ENCODE peak calls at places on chromosomes 13 and 19, in eight cellular contexts. T is MM.1S, F is SK-N-SH, Z is GM23338, M is GM23248, Q is neural progenitor cell, Y is PC-3, A is HCT116. P is an unnamed sample. For H3K79me2, the result is how much of the 10 kb centered on the place peaks cover.

GRCh38 chr19:398719-399118 is 10.2 kb downstream of the C2CD4C start:
- DNase-seq in T (no peak), F (no peak), Z (no peak), M (no peak), Q (no peak), Y (no peak), A (no peak), P (no peak)

GRCh38 chr13:50845211-50845610 is 1.7 kb upstream of the DLEU7 start:
- DNase-seq in T (no peak), F (no peak), Z (no peak), M (no peak), Q (no peak), Y (no peak), A (no peak), P (no peak)

GRCh38 chr13:42272115-42272756 is at the start of gene AKAP11:
- DNase-seq in T (no peak), F (no peak), Z (peak), M (peak), Q (peak), Y (peak), A (no peak), P (peak)

GRCh38 chr19:46863818-46864629 is 3.2 kb downstream of the ARHGAP35 start:
- DNase-seq in T (no peak), F (peak), Z (peak), M (peak), Q (peak), Y (peak), A (no peak), P (no peak)

GRCh38 chr13:41274881-41275280 is 11.5 kb upstream of the MTRF1 start:
- DNase-seq in T (no peak), F (no peak), Z (no peak), M (peak), Q (no peak), Y (no peak), A (no peak), P (no peak)

GRCh38 chr19:4524808-4525562 is 6.7 kb upstream of the PLIN4 start:
- DNase-seq in T (peak), F (peak), Z (peak), M (peak), Q (peak), Y (peak), A (peak), P (peak)

GRCh38 chr19:8307400-8307964 is 676 bp downstream of the CD320 start:
- DNase-seq in T (peak), F (peak), Z (peak), M (peak), Q (peak), Y (peak), A (no peak), P (no peak)

GRCh38 chr13:42990147-42990990 is 1.7 kb downstream of the EPSTI1 start:
- DNase-seq in T (peak), F (peak), Z (no peak), M (peak), Q (no peak), Y (no peak), A (no peak), P (peak)

GRCh38 chr19:17153996-17154395 is 61.2 kb upstream of the USE1 start:
- DNase-seq in T (no peak), F (no peak), Z (no peak), M (no peak), Q (no peak), Y (no peak), A (no peak), P (no peak)

GRCh38 chr13:110813646-110814624 is 100.4 kb downstream of the ING1 start:
- DNase-seq in T (no peak), F (no peak), Z (no peak), M (no peak), Q (no peak), Y (no peak), A (no peak), P (no peak)

GRCh38 chr13:95603887-95604533 is 40.5 kb downstream of the DZIP1 start:
- DNase-seq in T (no peak), F (no peak), Z (no peak), M (peak), Q (no peak), Y (peak), A (no peak), P (peak)

GRCh38 chr13:45196622-45197021 is 4.2 kb downstream of the KCTD4 start:
- DNase-seq in T (peak), F (no peak), Z (no peak), M (peak), Q (no peak), Y (peak), A (no peak), P (no peak)

GRCh38 chr13:25806304-25806974 is 245.4 kb downstream of the SHISA2 start:
- DNase-seq in T (peak), F (no peak), Z (no peak), M (no peak), Q (no peak), Y (peak), A (no peak), P (no peak)

GRCh38 chr19:39038098-39038497 is 5.7 kb upstream of the FBXO27 start:
- DNase-seq in T (no peak), F (peak), Z (peak), M (peak), Q (peak), Y (peak), A (peak), P (peak)

GRCh38 chr13:113342820-113343691 is 20.9 kb downstream of the GRTP1 start:
- DNase-seq in T (no peak), F (no peak), Z (no peak), M (no peak), Q (no peak), Y (no peak), A (no peak), P (no peak)

GRCh38 chr13:99376132-99376531 is 68.9 kb upstream of the GPR183 start:
- DNase-seq in T (no peak), F (no peak), Z (no peak), M (no peak), Q (no peak), Y (no peak), A (no peak), P (no peak)

GRCh38 chr13:31119966-31120733 is 41.6 kb downstream of the HSPH1 start:
- DNase-seq in T (no peak), F (no peak), Z (peak), M (no peak), Q (no peak), Y (no peak), A (no peak), P (no peak)

GRCh38 chr13:50928609-50929274 is 19.2 kb downstream of the RNASEH2B start:
- DNase-seq in T (no peak), F (no peak), Z (no peak), M (no peak), Q (no peak), Y (no peak), A (no peak), P (no peak)

GRCh38 chr19:13430790-13431582 is 75.3 kb downstream of the CACNA1A start:
- DNase-seq in T (peak), F (peak), Z (peak), M (peak), Q (peak), Y (peak), A (peak), P (peak)

GRCh38 chr13:53800011-53800410 is 771.4 kb downstream of the OLFM4 start:
- DNase-seq in T (no peak), F (no peak), Z (no peak), M (no peak), Q (no peak), Y (no peak), A (no peak), P (no peak)

GRCh38 chr13:80341098-80341701 is at the start of gene SPRY2:
- DNase-seq in T (peak), F (peak), Z (peak), M (peak), Q (peak), Y (peak), A (peak), P (peak)

DNA sequence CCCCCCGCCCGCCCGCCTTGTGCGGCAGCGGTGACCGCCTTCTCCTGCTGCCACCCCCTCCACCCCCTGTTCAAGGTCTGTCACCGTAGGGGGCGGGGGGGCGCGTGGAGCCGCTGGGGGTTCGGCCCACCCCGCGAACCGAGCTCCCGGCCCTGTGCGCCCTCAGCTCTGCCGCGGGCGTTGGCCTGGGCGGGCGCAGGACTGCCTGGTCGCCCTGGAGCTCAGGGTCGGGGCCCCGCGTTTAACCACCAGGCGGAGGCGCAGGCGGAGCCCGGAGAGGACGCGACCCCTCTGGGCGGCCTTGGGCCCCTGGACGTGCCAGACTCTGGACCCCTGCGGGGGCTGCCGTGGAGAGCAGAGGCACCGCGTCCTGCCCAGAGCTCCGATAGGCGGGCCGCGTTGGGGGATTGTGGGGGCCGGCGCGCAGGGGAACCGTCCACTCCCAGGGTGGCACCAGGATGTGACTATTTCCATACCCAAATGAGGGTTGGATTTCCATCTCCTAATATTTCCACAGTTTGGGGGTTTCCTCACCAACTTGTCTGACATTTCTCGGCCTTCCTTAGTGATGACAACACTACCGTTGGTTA is 13.0 kb upstream of the USP29 start:
- DNase-seq in T (no peak), F (peak), Z (peak), M (no peak), Q (no peak), Y (no peak), A (no peak), P (no peak)
- H3K4me3 ChIP-seq in T (no peak), F (no peak), Z (peak), M (no peak), Q (no peak), Y (no peak), A (no peak), P (no peak)

GRCh38 chr19:42114412-42114811 is 17.8 kb downstream of the POU2F2 start:
- DNase-seq in T (peak), F (no peak), Z (peak), M (no peak), Q (no peak), Y (no peak), A (no peak), P (no peak)
- TF ChIP-seq EZH2phosphoT487 in T (no peak), F (no peak), Z (no peak), M (no peak), Q (no peak), Y (no peak), A (no peak), P (no peak)

DNA sequence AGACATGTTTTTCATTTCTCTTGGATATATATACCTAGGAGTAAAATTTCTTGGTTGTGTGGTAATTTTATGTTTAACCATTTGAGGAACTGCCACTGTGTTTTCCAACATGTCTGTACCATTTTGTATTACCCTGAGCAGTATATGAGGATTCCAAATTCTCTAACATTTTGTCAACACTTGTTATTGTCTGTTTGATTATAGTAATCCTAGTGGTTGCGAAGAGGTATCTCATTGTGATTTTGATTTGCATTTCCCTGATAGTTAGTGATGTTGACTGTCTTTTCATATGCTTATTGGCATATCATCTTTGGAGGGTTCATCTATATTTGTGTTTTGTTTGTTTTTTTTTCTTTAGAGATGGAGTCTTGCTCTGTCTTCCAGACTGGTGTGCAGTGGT is 21.4 kb downstream of the GARRE1 start:
- DNase-seq in T (no peak), F (no peak), Z (no peak), M (no peak), Q (no peak), Y (no peak), A (no peak), P (no peak)
- H3K79me2 ChIP-seq in T (under half), F (half or more), Z (under half), M (half or more), Q (half or more), Y (under half), A (under half), P (half or more)

GRCh38 chr13:28530729-28531194 is 35.8 kb upstream of the FLT1 start:
- DNase-seq in T (no peak), F (no peak), Z (no peak), M (peak), Q (no peak), Y (peak), A (no peak), P (no peak)
- H3K4me3 ChIP-seq in T (no peak), F (peak), Z (peak), M (peak), Q (peak), Y (peak), A (peak), P (no peak)

GRCh38 chr13:35478384-35479222 is 2.1 kb upstream of the MAB21L1 start:
- DNase-seq in T (no peak), F (peak), Z (peak), M (no peak), Q (peak), Y (no peak), A (no peak), P (no peak)

GRCh38 chr13:35479223-35479536 is 2.7 kb upstream of the MAB21L1 start:
- DNase-seq in T (no peak), F (peak), Z (peak), M (no peak), Q (peak), Y (no peak), A (no peak), P (no peak)

GRCh38 chr13:35474551-35474950 is 1.9 kb downstream of the MAB21L1 start:
- DNase-seq in T (no peak), F (no peak), Z (peak), M (peak), Q (peak), Y (no peak), A (no peak), P (no peak)

GRCh38 chr13:35475131-35475959 is 1.1 kb downstream of the MAB21L1 start:
- DNase-seq in T (peak), F (peak), Z (peak), M (peak), Q (peak), Y (no peak), A (no peak), P (peak)

GRCh38 chr13:35475960-35476943 is at the start of gene MAB21L1:
- DNase-seq in T (no peak), F (peak), Z (peak), M (peak), Q (peak), Y (no peak), A (no peak), P (peak)
- TF ChIP-seq EZH2phosphoT487 in T (no peak), F (no peak), Z (peak), M (no peak), Q (peak), Y (no peak), A (no peak), P (no peak)

GRCh38 chr19:38004505-38005223 is 97.7 kb downstream of the SIPA1L3 start:
- DNase-seq in T (peak), F (peak), Z (peak), M (peak), Q (peak), Y (peak), A (peak), P (peak)
- H3K79me2 ChIP-seq in T (under half), F (half or more), Z (under half), M (half or more), Q (half or more), Y (half or more), A (half or more), P (under half)

GRCh38 chr19:2494447-2495129 is 18.7 kb downstream of the GADD45B start:
- DNase-seq in T (peak), F (peak), Z (peak), M (peak), Q (peak), Y (peak), A (no peak), P (peak)

GRCh38 chr19:2497186-2497585 is 21.3 kb downstream of the GADD45B start:
- DNase-seq in T (no peak), F (no peak), Z (no peak), M (no peak), Q (no peak), Y (no peak), A (no peak), P (no peak)

GRCh38 chr19:2494084-2494446 is 18.1 kb downstream of the GADD45B start:
- DNase-seq in T (no peak), F (peak), Z (no peak), M (peak), Q (no peak), Y (peak), A (no peak), P (peak)

GRCh38 chr19:2495130-2495641 is 19.3 kb downstream of the GADD45B start:
- DNase-seq in T (peak), F (peak), Z (no peak), M (peak), Q (peak), Y (peak), A (no peak), P (peak)

GRCh38 chr19:2495651-2496316 is 19.9 kb downstream of the GADD45B start:
- DNase-seq in T (no peak), F (no peak), Z (no peak), M (peak), Q (no peak), Y (no peak), A (no peak), P (peak)
- H3K4me3 ChIP-seq in T (no peak), F (peak), Z (peak), M (peak), Q (no peak), Y (peak), A (peak), P (no peak)

P was measured in hepatocyte.